ENCODE peak calls at places on chromosomes 3 and 15, in four cellular contexts. S, N, C and E are unnamed samples.
A peak's percentile ranks its signal among the peaks of the same experiment; 100 is the strongest.

GRCh38 chr15:63473007-63473748 is 31.2 kb upstream of the USP3 start:
- DNase-seq in S (no peak), N (no peak), C (no peak), E (no peak)

GRCh38 chr15:56537881-56538280 is 72.9 kb upstream of the MNS1 start:
- DNase-seq in S (no peak), N (no peak), C (no peak), E (no peak)

GRCh38 chr3:138775254-138775595 is 59.5 kb downstream of the PIK3CB start:
- DNase-seq in S (no peak), N (no peak), C (no peak), E (no peak)

GRCh38 chr3:148820885-148821284 is 6.7 kb upstream of the CPB1 start:
- DNase-seq in S (no peak), N (no peak), C (no peak), E (no peak)

GRCh38 chr3:29183346-29184087 is 97.4 kb upstream of the RBMS3 start:
- DNase-seq in S (no peak), N (no peak), C (no peak), E (no peak)

GRCh38 chr15:37131639-37132038 is 31.3 kb upstream of the MEIS2 start:
- DNase-seq in S (no peak), N (no peak), C (no peak), E (no peak)

GRCh38 chr3:14481646-14482036 is 58.5 kb downstream of the GRIP2 start:
- DNase-seq in S (no peak), N (no peak), C (no peak), E (no peak)

GRCh38 chr3:4983739-4984510 is 4.7 kb downstream of the BHLHE40 start:
- DNase-seq in S (peak; percentile 71), N (peak; percentile 36), C (peak; percentile 62), E (peak; percentile 72)

GRCh38 chr3:193960485-193961172 is 175.3 kb upstream of the HES1 start:
- DNase-seq in S (no peak), N (no peak), C (no peak), E (peak; percentile 82)

GRCh38 chr3:58628823-58629562 is 37.6 kb downstream of the FAM3D start:
- DNase-seq in S (no peak), N (peak; percentile 23), C (no peak), E (peak; percentile 72)

GRCh38 chr3:10357095-10357494 is 36.2 kb upstream of the SEC13 start:
- DNase-seq in S (no peak), N (no peak), C (no peak), E (no peak)
- H3K27ac ChIP-seq in S (no peak overlapping the region), N (no peak overlapping the region), C (no peak overlapping the region), E (no peak overlapping the region)

GRCh38 chr15:61112231-61112630 is 116.9 kb downstream of the RORA start:
- DNase-seq in S (no peak), N (no peak), C (no peak), E (no peak)
- TF ChIP-seq CTCF in S (no peak), N (no peak), C (no peak), E (no peak)

GRCh38 chr3:99869621-99870020 is 52.0 kb downstream of the CMSS1 start:
- DNase-seq in S (no peak), N (no peak), C (no peak), E (no peak)
- H3K36me3 ChIP-seq in S (peaks cover 9% of the 10 kb centered on the region), N (no peaks in the 10 kb centered on the region), C (no peaks in the 10 kb centered on the region), E (no peaks in the 10 kb centered on the region)

GRCh38 chr15:48976444-48977088 is 12.8 kb upstream of the SHC4 start:
- DNase-seq in S (no peak), N (no peak), C (no peak), E (no peak)
- H3K27ac ChIP-seq in S (no peak overlapping the region), N (no peak overlapping the region), C (no peak overlapping the region), E (no peak overlapping the region)

GRCh38 chr3:52041118-52041847 is 15.1 kb downstream of the DUSP7 start:
- DNase-seq in S (no peak), N (no peak), C (no peak), E (no peak)
- TF ChIP-seq CTCF in S (no peak), N (no peak), C (no peak), E (no peak)

DNA sequence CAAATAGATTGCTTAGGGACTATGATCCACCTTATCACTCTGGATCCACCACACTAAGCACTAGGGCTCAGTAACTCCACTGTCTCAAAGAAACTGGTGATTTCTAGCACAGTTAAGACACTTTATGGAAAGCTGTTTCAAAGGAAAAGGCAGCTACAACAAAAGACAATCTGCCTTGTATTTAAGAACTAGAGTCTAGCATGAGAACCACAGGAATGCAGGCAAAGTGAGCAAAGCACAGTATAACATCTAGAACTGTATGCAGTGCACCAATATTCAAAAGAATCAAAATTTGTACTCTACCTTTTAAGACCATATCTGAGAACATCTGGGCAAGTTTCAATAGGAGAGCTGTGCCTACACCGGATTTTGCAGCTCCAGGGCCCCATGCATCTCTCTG is 17.9 kb downstream of the TFRC start:
- DNase-seq in S (no peak), N (no peak), C (no peak), E (no peak)
- H3K36me3 ChIP-seq in S (peaks cover 83% of the 10 kb centered on the region), N (peaks cover 67% of the 10 kb centered on the region), C (peaks cover 86% of the 10 kb centered on the region), E (peaks cover 41% of the 10 kb centered on the region)